ENCODE peak calls at places on chromosomes 12 and 14, in eight cellular contexts. A is body of pancreas, K is stomach, N is sigmoid colon, F is A549, S is HepG2, D is suprapubic skin, X is ovary. Q is an unnamed sample.

GRCh38 chr12:58918475-58918874 is 1.8 kb downstream of the LRIG3 start:
- DNase-seq in A (no peak), K (no peak), N (no peak), F (no peak), S (no peak), D (no peak), X (no peak), Q (no peak)

GRCh38 chr14:72616294-72616693 is 277.6 kb downstream of the DPF3 start:
- DNase-seq in A (peak), K (no peak), N (no peak), F (no peak), S (no peak), D (no peak), X (no peak), Q (no peak)

GRCh38 chr14:104639889-104640548 is 35.4 kb upstream of the TMEM179 start:
- DNase-seq in A (peak), K (peak), N (peak), F (peak), S (peak), D (no peak), X (no peak), Q (peak)

GRCh38 chr12:97967831-97968230 is 505.2 kb downstream of the RMST start:
- DNase-seq in A (no peak), K (no peak), N (no peak), F (no peak), S (no peak), D (no peak), X (no peak), Q (no peak)

GRCh38 chr12:5027436-5027835 is 16.2 kb upstream of the KCNA5 start:
- DNase-seq in A (no peak), K (no peak), N (no peak), F (no peak), S (no peak), D (no peak), X (no peak), Q (no peak)

GRCh38 chr12:92502417-92503028 is 200.3 kb upstream of the PLEKHG7 start:
- DNase-seq in A (peak), K (no peak), N (no peak), F (no peak), S (peak), D (no peak), X (no peak), Q (no peak)

GRCh38 chr14:97380539-97380941 is 583.4 kb downstream of the VRK1 start:
- DNase-seq in A (no peak), K (no peak), N (no peak), F (no peak), S (no peak), D (no peak), X (no peak), Q (no peak)

GRCh38 chr14:61527325-61528100 is 167.8 kb upstream of the HIF1A start:
- DNase-seq in A (peak), K (no peak), N (no peak), F (peak), S (peak), D (no peak), X (peak), Q (no peak)

GRCh38 chr14:35821546-35822411 is 4.4 kb upstream of the BRMS1L start:
- DNase-seq in A (peak), K (no peak), N (no peak), F (peak), S (peak), D (no peak), X (no peak), Q (no peak)

GRCh38 chr12:89350661-89351488 is 1.4 kb downstream of the DUSP6 start:
- DNase-seq in A (peak), K (no peak), N (peak), F (no peak), S (no peak), D (no peak), X (no peak), Q (peak)

GRCh38 chr12:46369474-46370379 is 2.8 kb downstream of the SLC38A2 start:
- DNase-seq in A (no peak), K (no peak), N (no peak), F (no peak), S (no peak), D (no peak), X (no peak), Q (no peak)

GRCh38 chr12:3752096-3752709 is 706 bp downstream of the CRACR2A start:
- DNase-seq in A (peak), K (peak), N (no peak), F (no peak), S (peak), D (no peak), X (peak), Q (peak)

GRCh38 chr14:90608925-90609324 is 207.3 kb downstream of the TTC7B start:
- DNase-seq in A (no peak), K (no peak), N (peak), F (no peak), S (no peak), D (no peak), X (no peak), Q (no peak)

GRCh38 chr12:90995041-90995440 is 9.7 kb downstream of the EPYC start:
- DNase-seq in A (no peak), K (no peak), N (no peak), F (no peak), S (no peak), D (no peak), X (no peak), Q (no peak)

GRCh38 chr12:12807970-12808702 is 5.0 kb upstream of the DDX47 start:
- DNase-seq in A (peak), K (peak), N (peak), F (no peak), S (no peak), D (no peak), X (no peak), Q (peak)

GRCh38 chr12:88753707-88754106 is 173.4 kb upstream of the KITLG start:
- DNase-seq in A (no peak), K (no peak), N (no peak), F (no peak), S (no peak), D (no peak), X (no peak), Q (no peak)

GRCh38 chr14:35985504-35986218 is 159.5 kb downstream of the BRMS1L start:
- DNase-seq in A (no peak), K (no peak), N (no peak), F (peak), S (no peak), D (no peak), X (no peak), Q (no peak)

GRCh38 chr14:89237923-89238529 is 179.0 kb downstream of the FOXN3 start:
- DNase-seq in A (no peak), K (no peak), N (no peak), F (no peak), S (no peak), D (no peak), X (no peak), Q (no peak)

GRCh38 chr12:7021956-7022355 is 3.7 kb upstream of the LPCAT3 start:
- DNase-seq in A (no peak), K (no peak), N (no peak), F (no peak), S (no peak), D (no peak), X (no peak), Q (no peak)

GRCh38 chr14:95495538-95496025 is 20.9 kb downstream of the SYNE3 start:
- DNase-seq in A (peak), K (no peak), N (no peak), F (no peak), S (no peak), D (no peak), X (no peak), Q (no peak)

GRCh38 chr14:89304972-89305703 is 111.9 kb downstream of the FOXN3 start:
- DNase-seq in A (peak), K (no peak), N (peak), F (no peak), S (no peak), D (no peak), X (peak), Q (no peak)

GRCh38 chr14:55731881-55732498 is 152.0 kb downstream of the KTN1 start:
- DNase-seq in A (peak), K (peak), N (no peak), F (no peak), S (peak), D (no peak), X (no peak), Q (no peak)

GRCh38 chr12:46043972-46044520 is 53.7 kb upstream of the SCAF11 start:
- DNase-seq in A (no peak), K (no peak), N (no peak), F (no peak), S (no peak), D (no peak), X (no peak), Q (no peak)

GRCh38 chr14:87175175-87175574 is 817.8 kb downstream of the GALC start:
- DNase-seq in A (no peak), K (no peak), N (no peak), F (no peak), S (no peak), D (no peak), X (no peak), Q (no peak)

GRCh38 chr14:98926151-98926550 is 345.8 kb downstream of the BCL11B start:
- DNase-seq in A (no peak), K (no peak), N (peak), F (no peak), S (no peak), D (peak), X (no peak), Q (no peak)

GRCh38 chr12:5232826-5233500 is 189.3 kb downstream of the KCNA5 start:
- DNase-seq in A (no peak), K (no peak), N (no peak), F (no peak), S (no peak), D (no peak), X (no peak), Q (no peak)

GRCh38 chr12:1374296-1374695 is 220.1 kb downstream of the FBXL14 start:
- DNase-seq in A (no peak), K (no peak), N (no peak), F (no peak), S (no peak), D (no peak), X (no peak), Q (no peak)

GRCh38 chr12:29681996-29682534 is 101.7 kb downstream of the TMTC1 start:
- DNase-seq in A (no peak), K (no peak), N (no peak), F (no peak), S (no peak), D (no peak), X (no peak), Q (no peak)

GRCh38 chr14:23406244-23406643 is 1.8 kb downstream of the MYH6 start:
- DNase-seq in A (no peak), K (no peak), N (no peak), F (no peak), S (no peak), D (no peak), X (no peak), Q (no peak)

GRCh38 chr12:116624516-116624915 is 65.3 kb downstream of the MAP1LC3B2 start:
- DNase-seq in A (no peak), K (no peak), N (no peak), F (no peak), S (no peak), D (no peak), X (no peak), Q (no peak)

GRCh38 chr12:100656806-100657205 is 83.3 kb downstream of the GAS2L3 start:
- DNase-seq in A (no peak), K (no peak), N (no peak), F (no peak), S (no peak), D (no peak), X (no peak), Q (no peak)

GRCh38 chr12:18907154-18907553 is 169.2 kb downstream of the CAPZA3 start:
- DNase-seq in A (no peak), K (no peak), N (no peak), F (no peak), S (no peak), D (no peak), X (no peak), Q (no peak)

GRCh38 chr14:69657961-69658360 is 46.6 kb downstream of the SUSD6 start:
- DNase-seq in A (peak), K (peak), N (no peak), F (no peak), S (peak), D (peak), X (no peak), Q (peak)
- TF ChIP-seq POLR2A in A (no peak), K (no peak), N (no peak), F (no peak), S (no peak), D (no peak), X (no peak), Q (no peak)

GRCh38 chr14:93811020-93811419 is 22.7 kb upstream of the PRIMA1 start:
- DNase-seq in A (no peak), K (no peak), N (no peak), F (no peak), S (no peak), D (no peak), X (no peak), Q (no peak)
- H3K4me3 ChIP-seq in A (no peak), K (no peak), N (no peak), F (no peak), S (no peak), D (no peak), X (no peak), Q (no peak)

GRCh38 chr14:64875350-64875749 is 4.4 kb downstream of the SPTB start:
- DNase-seq in A (no peak), K (no peak), N (no peak), F (no peak), S (no peak), D (no peak), X (no peak), Q (no peak)

GRCh38 chr14:64870160-64870559 is 9.5 kb downstream of the SPTB start:
- DNase-seq in A (no peak), K (no peak), N (no peak), F (no peak), S (no peak), D (no peak), X (no peak), Q (no peak)

GRCh38 chr14:64878775-64879634 is 702 bp downstream of the SPTB start:
- DNase-seq in A (peak), K (no peak), N (no peak), F (peak), S (no peak), D (peak), X (no peak), Q (peak)

GRCh38 chr14:64871344-64871743 is 8.4 kb downstream of the SPTB start:
- DNase-seq in A (no peak), K (no peak), N (no peak), F (no peak), S (no peak), D (no peak), X (no peak), Q (no peak)

DNA sequence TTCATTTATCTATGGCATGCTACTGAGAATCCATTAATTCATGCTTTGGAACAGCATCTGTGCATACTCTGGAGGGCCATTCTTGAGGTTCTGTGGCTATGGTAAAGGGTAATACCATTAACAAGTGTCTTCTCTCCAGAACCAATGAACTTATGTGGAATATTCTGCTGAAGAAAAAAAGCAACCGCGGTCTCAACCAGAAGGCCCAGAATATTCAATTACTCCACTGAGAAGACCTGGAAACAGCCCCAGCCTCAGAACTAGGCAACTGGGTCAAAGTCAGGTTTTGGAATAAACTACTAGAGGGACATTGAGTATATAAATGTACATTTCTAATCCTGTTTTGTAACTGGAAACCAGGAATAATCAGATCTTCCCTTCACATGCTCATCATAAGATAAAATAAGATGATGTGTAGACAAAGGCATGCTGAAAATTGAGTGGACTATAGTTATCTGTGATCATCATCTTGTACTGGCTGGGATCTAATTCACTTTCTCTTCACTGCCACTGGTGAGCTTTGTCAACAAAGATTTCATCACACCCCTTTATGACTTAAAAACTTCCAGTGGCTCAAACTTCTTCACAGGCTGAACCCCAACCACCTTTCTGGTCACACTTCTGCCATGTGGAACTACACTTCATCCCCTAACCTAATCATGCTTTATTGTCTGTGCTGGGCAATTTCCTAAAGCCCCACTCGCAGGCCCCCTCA is 6.0 kb downstream of the SPTB start:
- DNase-seq in A (no peak), K (no peak), N (no peak), F (no peak), S (no peak), D (no peak), X (no peak), Q (no peak)
- TF ChIP-seq POLR2A in A (no peak), K (no peak), N (no peak), F (no peak), S (no peak), D (no peak), X (no peak), Q (no peak)

GRCh38 chr12:14247166-14247565 is 118.3 kb upstream of the ATF7IP start:
- DNase-seq in A (no peak), K (no peak), N (no peak), F (no peak), S (no peak), D (no peak), X (no peak), Q (no peak)

GRCh38 chr12:14243941-14244340 is 121.5 kb upstream of the ATF7IP start:
- DNase-seq in A (no peak), K (no peak), N (no peak), F (no peak), S (no peak), D (no peak), X (no peak), Q (no peak)

GRCh38 chr12:14244876-14245669 is 120.4 kb upstream of the ATF7IP start:
- DNase-seq in A (no peak), K (no peak), N (no peak), F (no peak), S (no peak), D (no peak), X (no peak), Q (no peak)

GRCh38 chr12:14252697-14253096 is 112.8 kb upstream of the ATF7IP start:
- DNase-seq in A (no peak), K (no peak), N (no peak), F (no peak), S (no peak), D (no peak), X (no peak), Q (no peak)

DNA sequence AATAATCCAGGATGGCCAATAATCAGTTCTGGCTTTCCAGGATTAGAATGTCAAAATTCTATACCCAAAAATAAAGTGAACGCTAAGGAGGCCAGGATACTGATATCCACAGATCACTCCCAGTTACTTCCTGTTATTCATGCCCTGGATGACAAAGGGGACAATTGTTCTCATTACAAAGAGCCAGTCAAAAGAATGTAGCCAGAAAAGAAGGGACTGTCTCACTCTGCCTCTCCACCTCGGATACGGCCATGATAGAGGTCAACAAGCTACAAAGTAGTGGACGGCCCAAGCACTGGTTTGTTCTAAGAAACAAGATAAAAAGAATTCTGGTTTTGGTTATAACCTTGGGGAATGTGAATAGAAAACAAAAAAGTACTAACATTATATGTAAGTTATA is 116.1 kb upstream of the ATF7IP start:
- DNase-seq in A (no peak), K (no peak), N (no peak), F (no peak), S (peak), D (no peak), X (no peak), Q (no peak)
- H3K4me3 ChIP-seq in A (no peak), K (no peak), N (no peak), F (no peak), S (no peak), D (no peak), X (no peak), Q (no peak)

DNA sequence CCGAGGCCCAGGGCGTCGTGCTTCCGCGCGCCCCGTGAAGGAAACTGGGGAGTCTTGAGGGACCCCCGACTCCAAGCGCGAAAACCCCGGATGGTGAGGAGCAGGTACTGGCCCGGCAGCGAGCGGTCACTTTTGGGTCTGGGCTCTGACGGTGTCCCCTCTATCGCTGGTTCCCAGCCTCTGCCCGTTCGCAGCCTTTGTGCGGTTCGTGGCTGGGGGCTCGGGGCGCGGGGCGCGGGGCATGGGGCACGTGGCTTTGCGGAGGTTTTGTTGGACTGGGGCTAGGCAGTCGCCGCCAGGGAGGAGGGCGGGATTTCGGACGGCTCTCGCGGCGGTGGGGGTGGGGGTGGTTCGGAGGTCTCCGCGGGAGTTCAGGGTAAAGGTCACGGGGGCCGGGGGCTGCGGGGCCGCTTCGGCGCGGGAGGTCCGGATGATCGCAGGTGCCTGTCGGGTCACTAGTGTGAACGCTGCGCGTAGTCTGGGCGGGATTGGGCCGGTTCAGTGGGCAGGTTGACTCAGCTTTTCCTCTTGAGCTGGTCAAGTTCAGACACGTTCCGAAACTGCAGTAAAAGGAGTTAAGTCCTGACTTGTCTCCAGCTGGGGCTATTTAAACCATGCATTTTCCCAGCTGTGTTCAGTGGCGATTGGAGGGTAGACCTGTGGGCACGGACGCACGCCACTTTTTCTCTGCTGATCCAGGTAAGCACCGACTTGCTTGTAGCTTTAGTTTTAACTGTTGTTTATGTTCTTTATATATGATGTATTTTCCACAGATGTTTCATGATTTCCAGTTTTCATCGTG is 612 bp downstream of the MDM2 start:
- DNase-seq in A (peak), K (peak), N (peak), F (peak), S (peak), D (peak), X (peak), Q (peak)
- TF ChIP-seq POLR2A in A (peak), K (no peak), N (no peak), F (peak), S (peak), D (no peak), X (peak), Q (no peak)

GRCh38 chr12:57340104-57340503 is 89.1 kb upstream of the STAC3 start:
- DNase-seq in A (peak), K (peak), N (peak), F (peak), S (no peak), D (no peak), X (peak), Q (peak)

GRCh38 chr12:57347284-57347683 is 83.6 kb downstream of the R3HDM2 start:
- DNase-seq in A (no peak), K (no peak), N (no peak), F (no peak), S (no peak), D (no peak), X (no peak), Q (no peak)

GRCh38 chr12:57343703-57344378 is 87.0 kb downstream of the R3HDM2 start:
- DNase-seq in A (no peak), K (no peak), N (no peak), F (no peak), S (no peak), D (no peak), X (no peak), Q (no peak)

GRCh38 chr12:57341275-57341990 is 89.4 kb downstream of the R3HDM2 start:
- DNase-seq in A (no peak), K (no peak), N (no peak), F (peak), S (no peak), D (no peak), X (no peak), Q (no peak)

DNA sequence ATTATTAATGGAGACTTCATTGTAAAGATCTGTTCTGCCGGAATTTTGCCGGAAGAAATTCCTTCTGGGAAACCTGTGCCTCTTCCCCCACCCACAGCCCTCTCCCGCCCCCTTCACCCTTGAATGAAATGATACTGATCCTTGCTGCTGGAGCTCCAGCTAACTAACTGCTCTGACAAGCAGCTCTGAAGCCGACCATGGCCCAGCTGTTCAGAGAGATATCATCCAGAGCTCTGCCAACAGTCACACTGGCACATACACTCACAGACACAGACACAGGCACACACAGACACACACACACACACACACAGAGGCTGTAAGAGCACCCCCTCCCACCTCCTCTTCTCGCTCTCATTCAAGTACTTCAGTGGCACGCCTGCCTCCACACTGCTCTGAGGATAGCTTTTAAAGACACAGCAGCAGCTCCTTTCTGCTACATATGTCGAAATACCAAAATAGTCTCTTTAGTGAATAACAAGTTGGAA is 88.6 kb downstream of the R3HDM2 start:
- DNase-seq in A (peak), K (no peak), N (no peak), F (peak), S (no peak), D (no peak), X (peak), Q (peak)
- H3K4me3 ChIP-seq in A (no peak), K (no peak), N (no peak), F (no peak), S (no peak), D (no peak), X (no peak), Q (peak)

Q was measured in heart left ventricle.